ENCODE peak calls at places on chromosomes 7 and 10, in five cellular contexts. K, J, G, F and H are unnamed samples.

GRCh38 chr7:75639071-75639892 is 99.5 kb downstream of the HIP1 start:
- DNase-seq in K (peak), J (no peak), G (peak), F (no peak), H (no peak)

GRCh38 chr10:12235796-12236195 is 39.8 kb downstream of the CDC123 start:
- DNase-seq in K (no peak), J (no peak), G (no peak), F (no peak), H (no peak)

GRCh38 chr10:5346881-5347280 is 17.9 kb upstream of the UCN3 start:
- DNase-seq in K (no peak), J (no peak), G (no peak), F (no peak), H (no peak)

GRCh38 chr7:80921130-80921529 is 2.3 kb upstream of the SEMA3C start:
- DNase-seq in K (peak), J (no peak), G (no peak), F (no peak), H (no peak)

GRCh38 chr10:49571419-49571818 is 32.5 kb upstream of the ERCC6 start:
- DNase-seq in K (no peak), J (no peak), G (no peak), F (no peak), H (no peak)

GRCh38 chr10:48698971-48699627 is 14.4 kb downstream of the WDFY4 start:
- DNase-seq in K (no peak), J (no peak), G (no peak), F (no peak), H (no peak)

GRCh38 chr7:134016223-134016941 is 110.8 kb upstream of the LRGUK start:
- DNase-seq in K (peak), J (no peak), G (peak), F (no peak), H (no peak)

GRCh38 chr7:110645616-110646015 is 445.3 kb upstream of the LRRN3 start:
- DNase-seq in K (no peak), J (no peak), G (no peak), F (no peak), H (no peak)

GRCh38 chr10:86520871-86521619 is 547 bp downstream of the WAPL start:
- DNase-seq in K (peak), J (no peak), G (peak), F (peak), H (no peak)

GRCh38 chr7:122884186-122884585 is 2.1 kb downstream of the CADPS2 start:
- DNase-seq in K (peak), J (no peak), G (peak), F (no peak), H (no peak)

GRCh38 chr10:126511917-126512487 is 123.7 kb upstream of the ADAM12 start:
- DNase-seq in K (no peak), J (no peak), G (no peak), F (no peak), H (no peak)

GRCh38 chr10:75547391-75548298 is 116.2 kb downstream of the LRMDA start:
- DNase-seq in K (no peak), J (no peak), G (no peak), F (no peak), H (no peak)

GRCh38 chr7:35390146-35390545 is 136.2 kb upstream of the TBX20 start:
- DNase-seq in K (no peak), J (no peak), G (no peak), F (no peak), H (no peak)

GRCh38 chr7:41699532-41699931 is 3.4 kb downstream of the INHBA start:
- DNase-seq in K (no peak), J (no peak), G (peak), F (no peak), H (no peak)

GRCh38 chr10:323651-324293 is 188.5 kb downstream of the ZMYND11 start:
- DNase-seq in K (no peak), J (peak), G (peak), F (peak), H (peak)

GRCh38 chr7:159064121-159064815 is 80.4 kb downstream of the VIPR2 start:
- DNase-seq in K (no peak), J (no peak), G (no peak), F (no peak), H (peak)

GRCh38 chr7:36875794-36876193 is 151.5 kb upstream of the AOAH start:
- DNase-seq in K (no peak), J (no peak), G (no peak), F (no peak), H (no peak)

GRCh38 chr7:13724631-13725566 is 264.6 kb downstream of the ETV1 start:
- DNase-seq in K (no peak), J (no peak), G (no peak), F (no peak), H (no peak)

GRCh38 chr7:14855033-14855794 is 47.3 kb downstream of the DGKB start:
- DNase-seq in K (no peak), J (no peak), G (no peak), F (no peak), H (no peak)

GRCh38 chr10:125823663-125824251 is 411 bp downstream of the BCCIP start:
- DNase-seq in K (no peak), J (no peak), G (no peak), F (no peak), H (no peak)

GRCh38 chr7:9204571-9204970 is 771.2 kb downstream of the NXPH1 start:
- DNase-seq in K (no peak), J (no peak), G (no peak), F (no peak), H (no peak)

GRCh38 chr10:116771101-116771705 is 28.8 kb upstream of the HSPA12A start:
- DNase-seq in K (no peak), J (no peak), G (peak), F (peak), H (peak)

GRCh38 chr7:39709768-39710291 is 86.5 kb downstream of the RALA start:
- DNase-seq in K (no peak), J (no peak), G (peak), F (no peak), H (no peak)

GRCh38 chr7:46315891-46316290 is 394.8 kb upstream of the IGFBP3 start:
- DNase-seq in K (no peak), J (no peak), G (no peak), F (no peak), H (no peak)

GRCh38 chr7:142511801-142512200 is 237.5 kb upstream of the PRSS1 start:
- DNase-seq in K (no peak), J (no peak), G (no peak), F (no peak), H (no peak)

GRCh38 chr7:133344275-133344674 is 91.4 kb downstream of the EXOC4 start:
- DNase-seq in K (no peak), J (no peak), G (no peak), F (no peak), H (no peak)

GRCh38 chr10:110910138-110910537 is 8.8 kb downstream of the BBIP1 start:
- DNase-seq in K (no peak), J (no peak), G (no peak), F (no peak), H (no peak)

GRCh38 chr7:7922684-7923385 is 45.8 kb upstream of the GLCCI1 start:
- DNase-seq in K (peak), J (no peak), G (no peak), F (no peak), H (no peak)

GRCh38 chr10:8065651-8066050 is 11.2 kb downstream of the GATA3 start:
- DNase-seq in K (no peak), J (no peak), G (no peak), F (no peak), H (no peak)

GRCh38 chr10:129532838-129533237 is 65.8 kb downstream of the MGMT start:
- DNase-seq in K (no peak), J (no peak), G (no peak), F (peak), H (no peak)

GRCh38 chr10:129531969-129532660 is 65.1 kb downstream of the MGMT start:
- DNase-seq in K (no peak), J (no peak), G (no peak), F (no peak), H (no peak)

GRCh38 chr10:129530486-129531065 is 63.5 kb downstream of the MGMT start:
- DNase-seq in K (no peak), J (no peak), G (no peak), F (no peak), H (no peak)

GRCh38 chr10:129533281-129533680 is 66.2 kb downstream of the MGMT start:
- DNase-seq in K (no peak), J (no peak), G (no peak), F (no peak), H (no peak)

DNA sequence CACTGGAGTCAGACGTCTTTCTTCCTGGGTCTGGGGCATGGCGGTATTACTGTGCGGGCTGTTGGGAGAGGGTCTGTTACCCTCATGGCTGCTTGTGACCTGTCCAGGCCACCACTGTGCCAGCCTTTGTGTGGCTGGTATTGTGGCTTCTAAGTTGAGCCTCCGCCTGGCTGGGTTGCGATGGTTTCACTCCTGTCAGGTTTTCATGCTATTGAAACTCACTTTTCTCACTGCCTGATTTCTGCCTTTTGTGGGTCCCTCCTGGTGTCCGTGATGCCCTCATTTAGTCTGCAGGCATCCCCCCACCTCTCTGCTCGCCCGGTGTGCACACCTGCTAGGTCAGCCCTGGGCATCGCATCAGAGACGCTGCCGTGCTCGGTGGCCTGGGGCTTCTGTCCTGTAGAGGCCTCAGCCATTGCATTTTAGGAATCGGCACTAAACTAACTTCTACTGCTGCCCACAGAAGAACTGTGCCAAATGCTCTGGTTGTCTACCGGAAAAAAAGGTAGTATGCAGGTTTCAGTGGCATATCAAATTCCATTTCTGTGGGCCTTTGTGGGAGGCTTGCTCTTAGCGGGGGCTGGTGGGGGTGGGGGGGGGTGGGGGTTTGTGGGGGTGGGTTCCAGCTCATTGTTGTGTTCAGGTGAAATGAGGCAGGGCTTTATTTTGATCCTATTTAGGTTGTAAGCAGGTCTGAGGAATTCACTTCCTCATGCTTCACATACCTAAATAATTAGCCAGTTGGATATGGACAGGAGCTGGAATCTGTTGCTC is 64.3 kb downstream of the MGMT start:
- DNase-seq in K (no peak), J (no peak), G (no peak), F (no peak), H (no peak)
- H3K27ac ChIP-seq in K (no peak), J (no peak), G (no peak), F (no peak), H (peak)

DNA sequence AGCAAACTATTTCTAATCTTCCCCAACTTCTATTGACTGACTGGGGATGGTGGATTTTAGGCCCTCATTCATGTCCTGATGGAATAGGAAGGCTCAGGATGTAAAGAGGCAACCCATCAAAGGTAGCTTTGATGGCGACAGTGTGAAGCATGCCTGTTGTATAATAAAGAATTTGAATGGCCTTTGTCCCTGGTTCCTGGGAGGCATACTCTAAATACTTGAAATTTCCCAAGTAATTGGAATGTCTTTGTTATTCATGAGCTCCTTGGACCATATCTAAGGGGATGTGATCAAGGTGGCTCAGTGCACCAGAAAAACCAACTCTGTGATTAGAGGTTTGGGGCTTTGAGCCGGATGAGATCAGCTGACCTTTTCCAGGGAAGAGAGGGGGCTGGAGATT is 264.5 kb upstream of the NEBL start:
- DNase-seq in K (no peak), J (no peak), G (no peak), F (no peak), H (no peak)
- H3K27ac ChIP-seq in K (no peak), J (no peak), G (no peak), F (no peak), H (no peak)

GRCh38 chr7:101119876-101120275 is 7.0 kb upstream of the SERPINE1 start:
- DNase-seq in K (no peak), J (no peak), G (no peak), F (no peak), H (no peak)
- H3K27ac ChIP-seq in K (no peak), J (peak), G (no peak), F (peak), H (peak)

GRCh38 chr7:128744366-128744905 is 5.3 kb downstream of the CALU start:
- DNase-seq in K (no peak), J (no peak), G (no peak), F (no peak), H (no peak)

GRCh38 chr7:128741491-128741890 is 2.3 kb downstream of the CALU start:
- DNase-seq in K (no peak), J (no peak), G (no peak), F (no peak), H (no peak)

GRCh38 chr7:128740996-128741395 is 1.8 kb downstream of the CALU start:
- DNase-seq in K (peak), J (no peak), G (peak), F (peak), H (no peak)

GRCh38 chr7:128742206-128742605 is 3.0 kb downstream of the CALU start:
- DNase-seq in K (no peak), J (no peak), G (no peak), F (no peak), H (no peak)

DNA sequence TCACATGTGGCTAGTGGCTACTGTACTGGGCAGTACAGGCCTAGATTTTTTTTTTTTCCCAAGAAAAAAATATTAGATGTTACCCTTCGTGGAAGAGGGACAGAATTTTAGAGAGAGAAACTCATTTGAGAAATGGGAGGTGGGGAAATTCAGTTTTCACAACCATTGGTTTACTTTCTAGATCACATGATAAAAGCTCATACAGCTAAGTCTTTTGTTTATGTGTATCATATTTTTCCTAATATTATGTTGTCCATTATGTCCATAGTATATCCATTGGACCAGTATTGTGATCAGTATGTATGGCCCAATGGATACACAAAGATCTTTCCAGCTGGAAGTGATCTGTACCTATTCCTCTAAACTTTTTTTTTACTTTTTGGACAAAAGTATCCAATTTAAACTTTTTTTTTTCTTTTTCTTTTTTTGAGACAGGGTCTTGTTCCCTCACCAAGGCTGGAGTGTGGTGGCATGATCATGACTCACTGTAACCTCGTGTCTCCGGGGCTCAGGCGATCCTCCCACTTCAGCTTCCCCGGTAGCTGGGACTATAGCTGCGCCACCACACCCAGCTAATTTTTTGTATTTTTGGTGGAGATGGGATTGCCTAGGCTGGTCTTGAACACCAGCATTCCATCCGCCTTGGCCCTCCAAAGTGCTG is 4.1 kb downstream of the CALU start:
- DNase-seq in K (no peak), J (no peak), G (peak), F (peak), H (no peak)
- H3K27ac ChIP-seq in K (no peak), J (no peak), G (no peak), F (no peak), H (peak)

GRCh38 chr7:5528071-5528814 is 104.6 kb upstream of the TNRC18 start:
- DNase-seq in K (peak), J (no peak), G (peak), F (peak), H (no peak)
- H3K27ac ChIP-seq in K (peak), J (peak), G (peak), F (peak), H (peak)

GRCh38 chr7:3245721-3246120 is 55.3 kb upstream of the SDK1 start:
- DNase-seq in K (no peak), J (no peak), G (no peak), F (no peak), H (no peak)

GRCh38 chr7:3245077-3245476 is 56.0 kb upstream of the SDK1 start:
- DNase-seq in K (no peak), J (no peak), G (no peak), F (no peak), H (no peak)

GRCh38 chr7:3243680-3244079 is 57.4 kb upstream of the SDK1 start:
- DNase-seq in K (no peak), J (no peak), G (no peak), F (no peak), H (no peak)

GRCh38 chr7:3243256-3243655 is 57.8 kb upstream of the SDK1 start:
- DNase-seq in K (no peak), J (no peak), G (no peak), F (no peak), H (no peak)

GRCh38 chr7:3244241-3244814 is 56.7 kb upstream of the SDK1 start:
- DNase-seq in K (no peak), J (no peak), G (no peak), F (no peak), H (no peak)
- H3K27ac ChIP-seq in K (no peak), J (peak), G (no peak), F (peak), H (no peak)

DNA sequence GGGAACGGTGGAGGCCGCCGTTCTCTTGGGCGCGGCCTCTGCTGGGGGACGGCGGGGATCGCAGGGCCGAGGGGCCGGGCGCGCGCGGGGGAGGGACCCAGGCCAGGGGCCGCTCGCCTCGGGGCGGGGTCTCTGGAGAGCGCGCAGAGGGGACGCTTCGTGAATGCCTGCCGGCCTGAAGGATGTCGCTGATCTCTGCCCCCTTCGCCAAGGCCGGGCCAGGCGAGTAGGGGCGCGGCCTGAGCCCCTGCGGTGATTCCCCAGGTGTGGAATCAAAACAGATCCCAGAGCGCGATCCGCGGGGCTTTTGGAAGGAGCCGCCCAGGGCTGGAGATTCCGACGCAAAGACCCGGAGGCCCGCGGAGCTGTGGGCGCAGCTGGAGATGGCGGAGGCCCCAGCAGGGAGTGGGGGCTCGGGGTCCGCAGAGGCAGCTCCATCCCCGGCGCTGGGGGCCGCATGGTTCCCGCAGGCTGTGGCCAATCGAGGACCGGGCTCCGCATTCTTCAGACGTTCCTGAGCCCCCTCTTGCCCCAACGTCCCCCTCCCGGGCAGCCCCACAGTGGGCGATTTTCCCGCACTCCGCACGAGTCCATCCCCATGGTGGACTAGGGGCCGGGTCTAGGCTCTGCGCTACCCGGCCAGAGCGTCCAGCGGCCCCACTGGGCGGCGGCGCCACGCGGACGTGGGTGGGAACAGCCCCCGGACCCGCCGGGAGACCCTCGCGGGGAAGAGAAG is 166.0 kb downstream of the ACTR3B start:
- DNase-seq in K (no peak), J (no peak), G (no peak), F (no peak), H (no peak)
- H3K27ac ChIP-seq in K (no peak), J (no peak), G (no peak), F (no peak), H (no peak)

GRCh38 chr10:58989486-58990039 is 186.9 kb upstream of the PHYHIPL start:
- DNase-seq in K (no peak), J (no peak), G (no peak), F (no peak), H (no peak)
- H3K27ac ChIP-seq in K (no peak), J (no peak), G (no peak), F (no peak), H (no peak)